ENCODE peak calls at places on chromosome 9, in five cellular contexts. S is AG08396, O is progenitor cell of endocrine pancreas, I is T follicular helper cell, K is A172. P is an unnamed sample.

GRCh38 chr9:131485206-131485605 is 17.5 kb upstream of the POMT1 start:
- DNase-seq in S (no peak), O (no peak), I (no peak), K (no peak), P (no peak)

GRCh38 chr9:104553261-104553660 is 15.7 kb upstream of the OR13C8 start:
- DNase-seq in S (no peak), O (no peak), I (no peak), K (peak; percentile 37), P (no peak)

GRCh38 chr9:109471994-109472393 is 26.1 kb downstream of the PTPN3 start:
- DNase-seq in S (no peak), O (no peak), I (no peak), K (no peak), P (no peak)

GRCh38 chr9:6015278-6016157 is at the start of gene RANBP6:
- DNase-seq in S (peak; percentile 89), O (peak; percentile 75), I (peak; percentile 87), K (peak; percentile 81), P (peak; percentile 89)

GRCh38 chr9:77063645-77064285 is 44.3 kb downstream of the FOXB2 start:
- DNase-seq in S (peak; percentile 27), O (no peak), I (no peak), K (peak; percentile 94), P (peak; percentile 47)

GRCh38 chr9:8855046-8855445 is 1055.5 kb upstream of the DMAC1 start:
- DNase-seq in S (no peak), O (no peak), I (no peak), K (no peak), P (peak; percentile 27)

GRCh38 chr9:99391937-99392574 is 170.0 kb downstream of the SEC61B start:
- DNase-seq in S (no peak), O (no peak), I (no peak), K (no peak), P (no peak)

GRCh38 chr9:76365028-76365427 is 29.2 kb downstream of the RFK start:
- DNase-seq in S (peak; percentile 29), O (no peak), I (no peak), K (peak; percentile 71), P (no peak)

GRCh38 chr9:94846739-94847138 is 120.2 kb downstream of the AOPEP start:
- DNase-seq in S (no peak), O (no peak), I (no peak), K (no peak), P (no peak)

GRCh38 chr9:131121346-131121745 is 4.0 kb upstream of the NUP214 start:
- DNase-seq in S (no peak), O (no peak), I (no peak), K (no peak), P (no peak)

GRCh38 chr9:89505795-89506385 is 8.0 kb upstream of the SEMA4D start:
- DNase-seq in S (no peak), O (no peak), I (no peak), K (no peak), P (no peak)

P was measured in RKO.